ENCODE peak calls at places on chromosomes 1 and 21, in ten cellular contexts. One of them, this sample, is unnamed.

GRCh38 chr1:16254263-16254948 is 17.4 kb upstream of the CPLANE2 start:
- DNase-seq in uterus: no peak
- DNase-seq in right lobe of liver: no peak
- DNase-seq in stomach: no peak
- DNase-seq in tibial artery: peak; percentile 14
- DNase-seq in mammary epithelial cell: peak; percentile 56
- DNase-seq in foreskin fibroblast: no peak
- DNase-seq in fibroblast of pulmonary artery: no peak
- DNase-seq in AG10803: no peak
- DNase-seq in lung: no peak
- DNase-seq in this sample: no peak

GRCh38 chr21:29091032-29091431 is 17.6 kb upstream of the CCT8 start:
- DNase-seq in uterus: no peak
- DNase-seq in right lobe of liver: no peak
- DNase-seq in stomach: no peak
- DNase-seq in tibial artery: no peak
- DNase-seq in mammary epithelial cell: peak; percentile 68
- DNase-seq in foreskin fibroblast: peak; percentile 71
- DNase-seq in fibroblast of pulmonary artery: peak; percentile 79
- DNase-seq in AG10803: peak; percentile 84
- DNase-seq in lung: no peak
- DNase-seq in this sample: no peak

GRCh38 chr1:86739901-86740507 is 35.6 kb downstream of the SH3GLB1 start:
- DNase-seq in uterus: no peak
- DNase-seq in right lobe of liver: no peak
- DNase-seq in stomach: no peak
- DNase-seq in tibial artery: no peak
- DNase-seq in mammary epithelial cell: no peak
- DNase-seq in foreskin fibroblast: no peak
- DNase-seq in fibroblast of pulmonary artery: no peak
- DNase-seq in AG10803: no peak
- DNase-seq in lung: no peak
- DNase-seq in this sample: no peak

GRCh38 chr1:28591708-28592313 is at the start of gene RAB42:
- DNase-seq in uterus: peak; percentile 57
- DNase-seq in right lobe of liver: no peak
- DNase-seq in stomach: peak; percentile 36
- DNase-seq in tibial artery: peak; percentile 59
- DNase-seq in mammary epithelial cell: no peak
- DNase-seq in foreskin fibroblast: peak; percentile 14
- DNase-seq in fibroblast of pulmonary artery: no peak
- DNase-seq in AG10803: peak; percentile 23
- DNase-seq in lung: peak; percentile 63
- DNase-seq in this sample: no peak

GRCh38 chr1:33334081-33334552 is 13.2 kb upstream of the A3GALT2 start:
- DNase-seq in uterus: peak; percentile 72
- DNase-seq in right lobe of liver: peak; percentile 74
- DNase-seq in stomach: peak; percentile 51
- DNase-seq in tibial artery: peak; percentile 89
- DNase-seq in mammary epithelial cell: peak; percentile 82
- DNase-seq in foreskin fibroblast: no peak
- DNase-seq in fibroblast of pulmonary artery: peak; percentile 52
- DNase-seq in AG10803: peak; percentile 82
- DNase-seq in lung: no peak
- DNase-seq in this sample: no peak

GRCh38 chr1:79859212-79859948 is 852.9 kb upstream of the ADGRL4 start:
- DNase-seq in uterus: no peak
- DNase-seq in right lobe of liver: no peak
- DNase-seq in stomach: no peak
- DNase-seq in tibial artery: no peak
- DNase-seq in mammary epithelial cell: peak; percentile 32
- DNase-seq in foreskin fibroblast: peak; percentile 76
- DNase-seq in fibroblast of pulmonary artery: peak; percentile 87
- DNase-seq in AG10803: peak; percentile 91
- DNase-seq in lung: no peak
- DNase-seq in this sample: peak; percentile 15

GRCh38 chr1:222777463-222777862 is 37.4 kb upstream of the DISP1 start:
- DNase-seq in uterus: no peak
- DNase-seq in right lobe of liver: no peak
- DNase-seq in stomach: no peak
- DNase-seq in tibial artery: no peak
- DNase-seq in mammary epithelial cell: peak; percentile 80
- DNase-seq in foreskin fibroblast: peak; percentile 53
- DNase-seq in fibroblast of pulmonary artery: peak; percentile 96
- DNase-seq in AG10803: peak; percentile 54
- DNase-seq in lung: no peak
- DNase-seq in this sample: peak; percentile 46

GRCh38 chr1:43835141-43836021 is 98.2 kb upstream of the ARTN start:
- DNase-seq in uterus: peak; percentile 39
- DNase-seq in right lobe of liver: no peak
- DNase-seq in stomach: no peak
- DNase-seq in tibial artery: no peak
- DNase-seq in mammary epithelial cell: peak; percentile 94
- DNase-seq in foreskin fibroblast: peak; percentile 94
- DNase-seq in fibroblast of pulmonary artery: peak; percentile 85
- DNase-seq in AG10803: peak; percentile 93
- DNase-seq in lung: no peak
- DNase-seq in this sample: no peak

GRCh38 chr1:243421784-243422183 is 165.9 kb downstream of the SDCCAG8 start:
- DNase-seq in uterus: peak; percentile 29
- DNase-seq in right lobe of liver: peak; percentile 59
- DNase-seq in stomach: peak; percentile 67
- DNase-seq in tibial artery: no peak
- DNase-seq in mammary epithelial cell: no peak
- DNase-seq in foreskin fibroblast: peak; percentile 26
- DNase-seq in fibroblast of pulmonary artery: peak; percentile 81
- DNase-seq in AG10803: peak; percentile 59
- DNase-seq in lung: peak; percentile 38
- DNase-seq in this sample: peak; percentile 43

GRCh38 chr1:202644219-202645096 is 65.8 kb downstream of the SYT2 start:
- DNase-seq in uterus: no peak
- DNase-seq in right lobe of liver: no peak
- DNase-seq in stomach: no peak
- DNase-seq in tibial artery: no peak
- DNase-seq in mammary epithelial cell: no peak
- DNase-seq in foreskin fibroblast: no peak
- DNase-seq in fibroblast of pulmonary artery: no peak
- DNase-seq in AG10803: no peak
- DNase-seq in lung: no peak
- DNase-seq in this sample: no peak

GRCh38 chr1:7278827-7279752 is 492.0 kb upstream of the VAMP3 start:
- DNase-seq in uterus: no peak
- DNase-seq in right lobe of liver: no peak
- DNase-seq in stomach: no peak
- DNase-seq in tibial artery: no peak
- DNase-seq in mammary epithelial cell: no peak
- DNase-seq in foreskin fibroblast: no peak
- DNase-seq in fibroblast of pulmonary artery: no peak
- DNase-seq in AG10803: no peak
- DNase-seq in lung: peak; percentile 13
- DNase-seq in this sample: no peak
- H3K4me3 ChIP-seq in uterus: no peak overlapping the region
- H3K4me3 ChIP-seq in right lobe of liver: no peak overlapping the region
- H3K4me3 ChIP-seq in stomach: no peak overlapping the region
- H3K4me3 ChIP-seq in tibial artery: no peak overlapping the region
- H3K4me3 ChIP-seq in mammary epithelial cell: no peak overlapping the region
- H3K4me3 ChIP-seq in foreskin fibroblast: no peak overlapping the region
- H3K4me3 ChIP-seq in fibroblast of pulmonary artery: no peak overlapping the region
- H3K4me3 ChIP-seq in AG10803: no peak overlapping the region
- H3K4me3 ChIP-seq in lung: no peak overlapping the region
- H3K4me3 ChIP-seq in this sample: no peak overlapping the region

DNA sequence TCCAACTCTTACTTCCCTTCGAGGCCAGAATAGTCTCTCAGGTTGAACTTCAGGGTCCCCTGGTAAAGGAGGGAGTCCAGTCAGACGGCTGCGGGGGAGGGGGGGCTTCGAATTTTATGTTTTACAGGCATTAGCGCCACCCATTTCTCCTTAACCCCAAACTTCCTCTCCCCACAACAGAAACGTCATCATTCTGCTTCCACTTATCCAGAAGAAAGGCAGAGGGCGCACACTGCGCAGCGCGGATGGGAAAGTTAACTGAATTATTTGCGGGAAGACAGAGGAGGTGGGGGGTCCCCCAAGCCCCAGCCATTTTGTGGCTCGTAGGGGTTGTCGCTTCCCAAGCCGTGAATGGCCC is 529 bp upstream of the PRMT2 start:
- DNase-seq in uterus: peak; percentile 85
- DNase-seq in right lobe of liver: no peak
- DNase-seq in stomach: peak; percentile 40
- DNase-seq in tibial artery: peak; percentile 67
- DNase-seq in mammary epithelial cell: peak; percentile 60
- DNase-seq in foreskin fibroblast: peak; percentile 79
- DNase-seq in fibroblast of pulmonary artery: peak; percentile 88
- DNase-seq in AG10803: peak; percentile 90
- DNase-seq in lung: peak; percentile 74
- DNase-seq in this sample: no peak
- TF ChIP-seq CTCF in uterus: peak; percentile 27
- TF ChIP-seq CTCF in right lobe of liver: peak; percentile 30
- TF ChIP-seq CTCF in stomach: no peak
- TF ChIP-seq CTCF in tibial artery: peak; percentile 22
- TF ChIP-seq CTCF in mammary epithelial cell: peak; percentile 28
- TF ChIP-seq CTCF in foreskin fibroblast: peak; percentile 2
- TF ChIP-seq CTCF in fibroblast of pulmonary artery: peak; percentile 26
- TF ChIP-seq CTCF in AG10803: peak; percentile 42
- TF ChIP-seq CTCF in lung: no peak
- TF ChIP-seq CTCF in this sample: peak; percentile 25

GRCh38 chr1:209597496-209597895 is 14.0 kb downstream of the CAMK1G start:
- DNase-seq in uterus: no peak
- DNase-seq in right lobe of liver: no peak
- DNase-seq in stomach: no peak
- DNase-seq in tibial artery: no peak
- DNase-seq in mammary epithelial cell: peak; percentile 58
- DNase-seq in foreskin fibroblast: no peak
- DNase-seq in fibroblast of pulmonary artery: no peak
- DNase-seq in AG10803: no peak
- DNase-seq in lung: no peak
- DNase-seq in this sample: no peak

GRCh38 chr1:209594440-209594839 is 10.9 kb downstream of the CAMK1G start:
- DNase-seq in uterus: no peak
- DNase-seq in right lobe of liver: no peak
- DNase-seq in stomach: no peak
- DNase-seq in tibial artery: no peak
- DNase-seq in mammary epithelial cell: no peak
- DNase-seq in foreskin fibroblast: no peak
- DNase-seq in fibroblast of pulmonary artery: no peak
- DNase-seq in AG10803: no peak
- DNase-seq in lung: no peak
- DNase-seq in this sample: no peak

GRCh38 chr1:209595032-209595431 is 11.5 kb downstream of the CAMK1G start:
- DNase-seq in uterus: no peak
- DNase-seq in right lobe of liver: no peak
- DNase-seq in stomach: no peak
- DNase-seq in tibial artery: no peak
- DNase-seq in mammary epithelial cell: no peak
- DNase-seq in foreskin fibroblast: no peak
- DNase-seq in fibroblast of pulmonary artery: no peak
- DNase-seq in AG10803: no peak
- DNase-seq in lung: no peak
- DNase-seq in this sample: no peak

GRCh38 chr1:209593747-209594146 is 10.2 kb downstream of the CAMK1G start:
- DNase-seq in uterus: no peak
- DNase-seq in right lobe of liver: no peak
- DNase-seq in stomach: no peak
- DNase-seq in tibial artery: no peak
- DNase-seq in mammary epithelial cell: no peak
- DNase-seq in foreskin fibroblast: no peak
- DNase-seq in fibroblast of pulmonary artery: no peak
- DNase-seq in AG10803: no peak
- DNase-seq in lung: no peak
- DNase-seq in this sample: no peak

DNA sequence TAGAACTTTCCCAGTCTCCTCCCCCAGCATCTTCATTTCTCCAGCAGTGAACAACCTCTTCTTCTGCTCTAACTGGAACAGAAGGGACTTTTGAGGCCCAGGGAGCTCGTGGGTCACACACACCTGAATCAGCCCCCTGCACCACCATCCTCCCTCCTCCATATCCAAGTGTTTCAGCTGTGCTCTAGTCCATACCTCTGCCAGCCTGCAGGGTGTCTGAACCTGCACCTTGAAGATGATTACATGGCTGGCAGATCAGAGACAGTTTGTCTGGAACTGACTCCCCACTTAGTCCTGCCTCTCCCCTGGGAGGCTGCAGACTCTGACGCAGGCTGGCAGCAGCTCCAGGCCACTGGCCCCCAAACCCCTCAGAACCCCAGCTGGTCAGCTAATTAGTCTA is 12.1 kb downstream of the CAMK1G start:
- DNase-seq in uterus: no peak
- DNase-seq in right lobe of liver: no peak
- DNase-seq in stomach: no peak
- DNase-seq in tibial artery: no peak
- DNase-seq in mammary epithelial cell: no peak
- DNase-seq in foreskin fibroblast: no peak
- DNase-seq in fibroblast of pulmonary artery: no peak
- DNase-seq in AG10803: no peak
- DNase-seq in lung: no peak
- DNase-seq in this sample: no peak
- H3K4me3 ChIP-seq in uterus: no peak overlapping the region
- H3K4me3 ChIP-seq in right lobe of liver: no peak overlapping the region
- H3K4me3 ChIP-seq in stomach: no peak overlapping the region
- H3K4me3 ChIP-seq in tibial artery: no peak overlapping the region
- H3K4me3 ChIP-seq in mammary epithelial cell: no peak overlapping the region
- H3K4me3 ChIP-seq in foreskin fibroblast: no peak overlapping the region
- H3K4me3 ChIP-seq in fibroblast of pulmonary artery: no peak overlapping the region
- H3K4me3 ChIP-seq in AG10803: no peak overlapping the region
- H3K4me3 ChIP-seq in lung: no peak overlapping the region
- H3K4me3 ChIP-seq in this sample: no peak overlapping the region

GRCh38 chr1:36775716-36776115 is 258.6 kb downstream of the GRIK3 start:
- DNase-seq in uterus: no peak
- DNase-seq in right lobe of liver: no peak
- DNase-seq in stomach: no peak
- DNase-seq in tibial artery: no peak
- DNase-seq in mammary epithelial cell: no peak
- DNase-seq in foreskin fibroblast: no peak
- DNase-seq in fibroblast of pulmonary artery: no peak
- DNase-seq in AG10803: no peak
- DNase-seq in lung: no peak
- DNase-seq in this sample: no peak
- TF ChIP-seq CTCF in uterus: no peak
- TF ChIP-seq CTCF in right lobe of liver: no peak
- TF ChIP-seq CTCF in stomach: no peak
- TF ChIP-seq CTCF in tibial artery: no peak
- TF ChIP-seq CTCF in mammary epithelial cell: no peak
- TF ChIP-seq CTCF in foreskin fibroblast: no peak
- TF ChIP-seq CTCF in fibroblast of pulmonary artery: no peak
- TF ChIP-seq CTCF in AG10803: no peak
- TF ChIP-seq CTCF in lung: no peak
- TF ChIP-seq CTCF in this sample: no peak

GRCh38 chr1:156486421-156487344 is 13.9 kb downstream of the MEF2D start:
- DNase-seq in uterus: no peak
- DNase-seq in right lobe of liver: no peak
- DNase-seq in stomach: no peak
- DNase-seq in tibial artery: no peak
- DNase-seq in mammary epithelial cell: no peak
- DNase-seq in foreskin fibroblast: no peak
- DNase-seq in fibroblast of pulmonary artery: no peak
- DNase-seq in AG10803: no peak
- DNase-seq in lung: no peak
- DNase-seq in this sample: no peak
- H3K4me3 ChIP-seq in uterus: no peak overlapping the region
- H3K4me3 ChIP-seq in right lobe of liver: no peak overlapping the region
- H3K4me3 ChIP-seq in stomach: no peak overlapping the region
- H3K4me3 ChIP-seq in tibial artery: no peak overlapping the region
- H3K4me3 ChIP-seq in mammary epithelial cell: no peak overlapping the region
- H3K4me3 ChIP-seq in foreskin fibroblast: no peak overlapping the region
- H3K4me3 ChIP-seq in fibroblast of pulmonary artery: no peak overlapping the region
- H3K4me3 ChIP-seq in AG10803: no peak overlapping the region
- H3K4me3 ChIP-seq in lung: no peak overlapping the region
- H3K4me3 ChIP-seq in this sample: no peak overlapping the region

This sample was measured in LNCaP clone FGC.